ENCODE peak calls at places on chromosome 1, in six cellular contexts. T is PC-3, F is heart left ventricle, V is hepatocyte, B is lower lobe of right lung, I is tibial artery. P is an unnamed sample.

GRCh38 chr1:14855278-14855677 is 256.8 kb downstream of the KAZN start:
- DNase-seq in T (no peak), F (no peak), V (no peak), B (no peak), I (no peak), P (no peak)

GRCh38 chr1:30762152-30762930 is 4.8 kb upstream of the LAPTM5 start:
- DNase-seq in T (no peak), F (no peak), V (no peak), B (no peak), I (no peak), P (no peak)

GRCh38 chr1:47551971-47552528 is 114.2 kb downstream of the FOXD2 start:
- DNase-seq in T (no peak), F (no peak), V (no peak), B (no peak), I (no peak), P (no peak)

GRCh38 chr1:27348861-27349783 is 7.3 kb downstream of the SYTL1 start:
- DNase-seq in T (peak; percentile 90), F (no peak), V (peak; percentile 81), B (peak; percentile 87), I (no peak), P (no peak)

GRCh38 chr1:91997607-91998195 is 32.1 kb upstream of the EPHX4 start:
- DNase-seq in T (peak; percentile 76), F (no peak), V (peak; percentile 58), B (no peak), I (no peak), P (no peak)

GRCh38 chr1:243850013-243850367 is at the start of gene AKT3:
- DNase-seq in T (no peak), F (peak; percentile 86), V (peak; percentile 83), B (peak; percentile 78), I (no peak), P (no peak)

GRCh38 chr1:17496419-17496818 is 43.1 kb upstream of the ARHGEF10L start:
- DNase-seq in T (no peak), F (no peak), V (no peak), B (no peak), I (no peak), P (no peak)

GRCh38 chr1:109274533-109275476 is 8.1 kb downstream of the PSRC1 start:
- DNase-seq in T (peak; percentile 95), F (no peak), V (peak; percentile 83), B (peak; percentile 84), I (peak; percentile 61), P (peak; percentile 80)

GRCh38 chr1:32208891-32209309 is at the start of gene DCDC2B:
- DNase-seq in T (peak; percentile 74), F (no peak), V (peak; percentile 53), B (peak; percentile 64), I (no peak), P (no peak)

GRCh38 chr1:200099040-200099439 is 71.5 kb downstream of the NR5A2 start:
- DNase-seq in T (peak; percentile 85), F (no peak), V (no peak), B (no peak), I (no peak), P (no peak)

GRCh38 chr1:12591267-12591938 is 26.6 kb downstream of the DHRS3 start:
- DNase-seq in T (no peak), F (peak; percentile 80), V (no peak), B (no peak), I (peak; percentile 81), P (no peak)

GRCh38 chr1:56834137-56834900 is 15.1 kb upstream of the FYB2 start:
- DNase-seq in T (no peak), F (no peak), V (no peak), B (no peak), I (no peak), P (no peak)

GRCh38 chr1:183893561-183894289 is 88.8 kb downstream of the RGL1 start:
- DNase-seq in T (no peak), F (no peak), V (no peak), B (no peak), I (no peak), P (no peak)

GRCh38 chr1:66998972-66999371 is 55.0 kb downstream of the SLC35D1 start:
- DNase-seq in T (no peak), F (no peak), V (no peak), B (no peak), I (no peak), P (peak; percentile 58)

GRCh38 chr1:228350179-228350742 is 56.4 kb downstream of the TRIM11 start:
- DNase-seq in T (no peak), F (no peak), V (no peak), B (no peak), I (no peak), P (no peak)

GRCh38 chr1:63134501-63135173 is 187.7 kb upstream of the FOXD3 start:
- DNase-seq in T (no peak), F (no peak), V (no peak), B (no peak), I (no peak), P (no peak)

GRCh38 chr1:222914861-222915632 is 100.2 kb downstream of the DISP1 start:
- DNase-seq in T (peak; percentile 92), F (no peak), V (no peak), B (no peak), I (no peak), P (peak; percentile 71)

GRCh38 chr1:193104496-193104905 is 713 bp downstream of the GLRX2 start:
- DNase-seq in T (peak; percentile 47), F (peak; percentile 73), V (peak; percentile 70), B (peak; percentile 75), I (peak; percentile 52), P (peak; percentile 69)

GRCh38 chr1:154352245-154352580 is 26.9 kb downstream of the ATP8B2 start:
- DNase-seq in T (no peak), F (no peak), V (no peak), B (no peak), I (no peak), P (no peak)

GRCh38 chr1:231106347-231106746 is 55.5 kb upstream of the TRIM67 start:
- DNase-seq in T (peak; percentile 16), F (no peak), V (peak; percentile 42), B (no peak), I (no peak), P (no peak)

GRCh38 chr1:97796716-97797115 is 124.1 kb downstream of the DPYD start:
- DNase-seq in T (no peak), F (no peak), V (no peak), B (no peak), I (no peak), P (no peak)

GRCh38 chr1:92701147-92701546 is 83.8 kb downstream of the EVI5 start:
- DNase-seq in T (no peak), F (no peak), V (no peak), B (no peak), I (no peak), P (no peak)

GRCh38 chr1:14437410-14437913 is 161.0 kb upstream of the KAZN start:
- DNase-seq in T (no peak), F (no peak), V (no peak), B (no peak), I (no peak), P (no peak)

GRCh38 chr1:65948609-65949229 is 156.0 kb downstream of the PDE4B start:
- DNase-seq in T (peak; percentile 64), F (no peak), V (peak; percentile 44), B (no peak), I (no peak), P (no peak)

DNA sequence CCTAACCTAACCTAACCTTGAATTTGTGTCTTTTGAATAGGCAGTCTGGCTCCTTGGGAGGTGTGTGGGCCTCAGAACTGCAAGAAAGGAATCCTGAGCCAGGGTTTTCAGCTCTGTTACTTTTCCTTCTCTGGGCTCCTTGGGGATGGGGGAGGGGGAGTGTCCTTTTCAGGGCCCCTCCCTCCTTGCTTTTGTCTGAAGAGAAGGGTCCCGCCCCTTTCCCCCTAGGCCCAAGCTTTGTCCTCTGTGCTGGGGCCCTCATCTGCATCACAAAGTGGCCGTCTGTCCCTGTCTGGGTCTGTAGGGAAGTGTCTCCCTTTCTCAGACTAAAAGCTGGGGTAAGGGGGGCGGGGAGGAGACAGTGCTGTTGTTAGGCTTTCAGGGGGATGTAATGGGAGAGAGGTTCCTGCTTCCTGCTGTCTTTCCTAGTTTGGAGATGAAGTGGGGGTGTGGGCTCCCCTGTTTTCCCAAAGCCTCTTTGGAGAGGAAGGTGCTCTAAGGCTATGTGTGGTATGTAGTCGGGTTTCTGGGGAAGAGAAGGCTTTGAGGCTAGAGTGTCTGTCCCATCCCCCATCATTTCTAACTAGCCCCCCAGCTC is 3.1 kb downstream of the AGO1 start:
- DNase-seq in T (no peak), F (no peak), V (peak; percentile 42), B (no peak), I (no peak), P (no peak)
- H3K27ac ChIP-seq in T (no peak overlapping the region), F (no peak overlapping the region), V (peak overlapping the region; percentile 69), B (no peak overlapping the region), I (no peak overlapping the region), P (no peak overlapping the region)

GRCh38 chr1:2061065-2061778 is 11.0 kb downstream of the PRKCZ start:
- DNase-seq in T (no peak), F (peak; percentile 58), V (no peak), B (peak; percentile 90), I (no peak), P (no peak)
- H3K4me1 ChIP-seq in T (no peaks in the 10 kb centered on the region), F (no peaks in the 10 kb centered on the region), V (no peaks in the 10 kb centered on the region), B (peaks cover 16% of the 10 kb centered on the region), I (no peaks in the 10 kb centered on the region), P (no peaks in the 10 kb centered on the region)

DNA sequence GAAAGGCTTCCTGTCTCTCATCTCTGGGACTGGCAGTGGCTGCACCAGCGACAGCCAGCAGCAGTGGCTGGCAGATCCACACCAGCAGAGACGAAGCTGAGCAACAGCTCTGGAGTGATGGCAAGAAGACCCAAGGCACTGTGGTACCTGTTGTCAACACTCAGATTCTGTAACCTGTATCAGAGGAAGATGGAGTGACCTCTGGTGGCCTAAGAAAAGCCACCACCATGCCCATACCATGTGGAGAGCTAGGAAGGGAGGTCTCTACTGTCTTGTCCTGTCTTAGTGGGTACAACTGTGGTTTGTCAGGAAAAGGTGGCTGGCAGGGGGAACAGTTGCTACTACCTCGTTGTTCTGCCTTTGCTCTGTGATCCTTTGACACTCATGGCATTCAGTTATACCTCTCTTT is 22.5 kb upstream of the RHBDL2 start:
- DNase-seq in T (peak; percentile 38), F (no peak), V (no peak), B (no peak), I (no peak), P (no peak)
- TF ChIP-seq CTCF in T (peak; percentile 48), F (no peak), V (peak; percentile 4), B (no peak), I (no peak), P (peak; percentile 53)

GRCh38 chr1:236011641-236012040 is 53.2 kb downstream of the NID1 start:
- DNase-seq in T (no peak), F (no peak), V (no peak), B (no peak), I (no peak), P (no peak)

GRCh38 chr1:236007781-236008180 is 57.1 kb downstream of the NID1 start:
- DNase-seq in T (no peak), F (no peak), V (no peak), B (no peak), I (no peak), P (no peak)

GRCh38 chr1:236010443-236010842 is 54.4 kb downstream of the NID1 start:
- DNase-seq in T (no peak), F (no peak), V (no peak), B (no peak), I (no peak), P (no peak)

GRCh38 chr1:236009857-236010256 is 55.0 kb downstream of the NID1 start:
- DNase-seq in T (peak; percentile 84), F (no peak), V (no peak), B (no peak), I (no peak), P (peak; percentile 76)

DNA sequence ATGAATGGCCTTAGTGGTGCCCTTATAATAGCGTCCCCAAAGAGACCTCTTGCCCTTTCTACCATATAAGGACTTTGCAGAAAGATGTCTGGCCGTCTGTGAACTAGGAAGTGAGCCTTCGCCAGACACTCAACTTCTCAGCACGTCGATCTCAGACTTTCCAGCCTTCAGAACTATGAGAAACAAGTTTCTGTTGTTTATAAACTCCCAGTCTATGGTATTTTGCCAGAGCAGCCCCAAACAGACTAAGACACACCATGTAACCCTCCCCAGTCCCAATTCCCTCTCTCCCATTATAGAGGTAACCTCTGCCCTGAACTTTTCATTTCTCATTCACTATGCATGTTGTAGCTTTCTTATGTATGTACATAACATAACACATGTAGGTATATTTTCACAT is 55.7 kb downstream of the NID1 start:
- DNase-seq in T (no peak), F (no peak), V (no peak), B (no peak), I (no peak), P (no peak)
- H3K27ac ChIP-seq in T (peak overlapping the region; percentile 88), F (peak overlapping the region; percentile 39), V (peak overlapping the region; percentile 52), B (peak overlapping the region; percentile 28), I (peak overlapping the region; percentile 27), P (peak overlapping the region; percentile 70)

P was measured in foreskin keratinocyte.